ENCODE peak calls at places on chromosomes 6 and 20, in six cellular contexts. One of them, this sample, is unnamed.

GRCh38 chr20:49700411-49701185 is 13.1 kb downstream of the B4GALT5 start:
- DNase-seq in fibroblast of the aortic adventitia: peak
- DNase-seq in colonic mucosa: no peak
- DNase-seq in transverse colon: no peak
- DNase-seq in astrocyte of the spinal cord: peak
- DNase-seq in H7: no peak
- DNase-seq in this sample: no peak

GRCh38 chr6:103858003-103858402 is 1001.7 kb downstream of the HACE1 start:
- DNase-seq in fibroblast of the aortic adventitia: no peak
- DNase-seq in colonic mucosa: no peak
- DNase-seq in transverse colon: no peak
- DNase-seq in astrocyte of the spinal cord: no peak
- DNase-seq in H7: no peak
- DNase-seq in this sample: no peak

GRCh38 chr6:161133973-161134372 is 139.9 kb downstream of the AGPAT4 start:
- DNase-seq in fibroblast of the aortic adventitia: peak
- DNase-seq in colonic mucosa: no peak
- DNase-seq in transverse colon: no peak
- DNase-seq in astrocyte of the spinal cord: peak
- DNase-seq in H7: peak
- DNase-seq in this sample: no peak

GRCh38 chr6:91754691-91755090 is 1167.8 kb upstream of the MAP3K7 start:
- DNase-seq in fibroblast of the aortic adventitia: no peak
- DNase-seq in colonic mucosa: no peak
- DNase-seq in transverse colon: no peak
- DNase-seq in astrocyte of the spinal cord: no peak
- DNase-seq in H7: no peak
- DNase-seq in this sample: no peak

GRCh38 chr6:25233226-25233625 is 45.9 kb upstream of the CARMIL1 start:
- DNase-seq in fibroblast of the aortic adventitia: peak
- DNase-seq in colonic mucosa: no peak
- DNase-seq in transverse colon: no peak
- DNase-seq in astrocyte of the spinal cord: no peak
- DNase-seq in H7: no peak
- DNase-seq in this sample: peak

GRCh38 chr20:38158701-38159325 is 6.3 kb downstream of the TGM2 start:
- DNase-seq in fibroblast of the aortic adventitia: no peak
- DNase-seq in colonic mucosa: no peak
- DNase-seq in transverse colon: no peak
- DNase-seq in astrocyte of the spinal cord: no peak
- DNase-seq in H7: no peak
- DNase-seq in this sample: no peak

GRCh38 chr6:56891754-56892153 is 63.2 kb upstream of the BEND6 start:
- DNase-seq in fibroblast of the aortic adventitia: peak
- DNase-seq in colonic mucosa: no peak
- DNase-seq in transverse colon: no peak
- DNase-seq in astrocyte of the spinal cord: no peak
- DNase-seq in H7: peak
- DNase-seq in this sample: peak

GRCh38 chr6:72783035-72783434 is 161.2 kb downstream of the KCNQ5 start:
- DNase-seq in fibroblast of the aortic adventitia: peak
- DNase-seq in colonic mucosa: no peak
- DNase-seq in transverse colon: no peak
- DNase-seq in astrocyte of the spinal cord: no peak
- DNase-seq in H7: no peak
- DNase-seq in this sample: no peak

GRCh38 chr6:144460224-144461095 is 175.3 kb downstream of the UTRN start:
- DNase-seq in fibroblast of the aortic adventitia: no peak
- DNase-seq in colonic mucosa: no peak
- DNase-seq in transverse colon: no peak
- DNase-seq in astrocyte of the spinal cord: no peak
- DNase-seq in H7: no peak
- DNase-seq in this sample: no peak

GRCh38 chr20:46261456-46262253 is 46.6 kb downstream of the CDH22 start:
- DNase-seq in fibroblast of the aortic adventitia: no peak
- DNase-seq in colonic mucosa: no peak
- DNase-seq in transverse colon: no peak
- DNase-seq in astrocyte of the spinal cord: no peak
- DNase-seq in H7: peak
- DNase-seq in this sample: no peak

GRCh38 chr6:410555-411395 is 19.2 kb downstream of the IRF4 start:
- DNase-seq in fibroblast of the aortic adventitia: no peak
- DNase-seq in colonic mucosa: no peak
- DNase-seq in transverse colon: no peak
- DNase-seq in astrocyte of the spinal cord: no peak
- DNase-seq in H7: no peak
- DNase-seq in this sample: no peak

GRCh38 chr20:49539481-49540231 is 28.3 kb downstream of the PTGIS start:
- DNase-seq in fibroblast of the aortic adventitia: no peak
- DNase-seq in colonic mucosa: no peak
- DNase-seq in transverse colon: no peak
- DNase-seq in astrocyte of the spinal cord: no peak
- DNase-seq in H7: no peak
- DNase-seq in this sample: no peak

GRCh38 chr6:37630281-37630799 is 67.3 kb downstream of the MDGA1 start:
- DNase-seq in fibroblast of the aortic adventitia: peak
- DNase-seq in colonic mucosa: no peak
- DNase-seq in transverse colon: no peak
- DNase-seq in astrocyte of the spinal cord: peak
- DNase-seq in H7: no peak
- DNase-seq in this sample: no peak

GRCh38 chr6:13813621-13814175 is 659 bp downstream of the MCUR1 start:
- DNase-seq in fibroblast of the aortic adventitia: peak
- DNase-seq in colonic mucosa: peak
- DNase-seq in transverse colon: peak
- DNase-seq in astrocyte of the spinal cord: peak
- DNase-seq in H7: peak
- DNase-seq in this sample: peak

GRCh38 chr6:117909638-117910037 is 2.6 kb downstream of the SLC35F1 start:
- DNase-seq in fibroblast of the aortic adventitia: no peak
- DNase-seq in colonic mucosa: no peak
- DNase-seq in transverse colon: no peak
- DNase-seq in astrocyte of the spinal cord: no peak
- DNase-seq in H7: no peak
- DNase-seq in this sample: no peak

GRCh38 chr6:117906905-117907599 is at the start of gene SLC35F1:
- DNase-seq in fibroblast of the aortic adventitia: peak
- DNase-seq in colonic mucosa: no peak
- DNase-seq in transverse colon: no peak
- DNase-seq in astrocyte of the spinal cord: peak
- DNase-seq in H7: peak
- DNase-seq in this sample: peak

GRCh38 chr6:117907600-117908245 is 659 bp downstream of the SLC35F1 start:
- DNase-seq in fibroblast of the aortic adventitia: no peak
- DNase-seq in colonic mucosa: no peak
- DNase-seq in transverse colon: no peak
- DNase-seq in astrocyte of the spinal cord: no peak
- DNase-seq in H7: peak
- DNase-seq in this sample: peak

GRCh38 chr6:117908246-117909107 is 1.4 kb downstream of the SLC35F1 start:
- DNase-seq in fibroblast of the aortic adventitia: no peak
- DNase-seq in colonic mucosa: no peak
- DNase-seq in transverse colon: no peak
- DNase-seq in astrocyte of the spinal cord: no peak
- DNase-seq in H7: no peak
- DNase-seq in this sample: peak

DNA sequence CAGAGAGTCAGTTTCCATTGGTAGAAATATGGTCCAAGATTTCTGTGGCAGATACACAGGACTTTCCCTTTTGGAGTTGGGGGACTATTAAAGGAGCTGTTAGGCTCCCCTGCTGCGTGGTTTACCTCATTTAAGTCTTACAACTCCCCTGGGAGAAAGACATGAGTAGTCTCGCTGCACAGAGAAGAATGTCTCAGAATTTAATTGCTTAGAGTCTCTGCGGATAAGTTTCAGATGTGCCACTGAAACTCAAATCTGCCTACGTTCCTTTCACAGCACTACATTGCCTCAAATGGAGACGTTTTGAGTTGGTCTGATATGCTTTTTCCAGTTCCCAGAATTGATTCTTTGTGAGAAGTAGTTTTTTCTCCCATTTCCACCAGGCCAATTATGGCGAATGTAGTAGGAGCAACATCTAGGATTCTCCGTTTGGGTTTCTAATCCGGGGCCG is 585 bp upstream of the SLC35F1 start:
- DNase-seq in fibroblast of the aortic adventitia: no peak
- DNase-seq in colonic mucosa: no peak
- DNase-seq in transverse colon: no peak
- DNase-seq in astrocyte of the spinal cord: no peak
- DNase-seq in H7: no peak
- DNase-seq in this sample: no peak
- H3K4me3 ChIP-seq in fibroblast of the aortic adventitia: no peak
- H3K4me3 ChIP-seq in colonic mucosa: peak
- H3K4me3 ChIP-seq in transverse colon: peak
- H3K4me3 ChIP-seq in astrocyte of the spinal cord: no peak
- H3K4me3 ChIP-seq in H7: peak
- H3K4me3 ChIP-seq in this sample: peak

GRCh38 chr6:169247419-169247818 is 6.2 kb downstream of the THBS2 start:
- DNase-seq in fibroblast of the aortic adventitia: no peak
- DNase-seq in colonic mucosa: no peak
- DNase-seq in transverse colon: no peak
- DNase-seq in astrocyte of the spinal cord: no peak
- DNase-seq in H7: no peak
- DNase-seq in this sample: no peak
- H3K4me3 ChIP-seq in fibroblast of the aortic adventitia: no peak
- H3K4me3 ChIP-seq in colonic mucosa: no peak
- H3K4me3 ChIP-seq in transverse colon: no peak
- H3K4me3 ChIP-seq in astrocyte of the spinal cord: no peak
- H3K4me3 ChIP-seq in H7: no peak
- H3K4me3 ChIP-seq in this sample: no peak

DNA sequence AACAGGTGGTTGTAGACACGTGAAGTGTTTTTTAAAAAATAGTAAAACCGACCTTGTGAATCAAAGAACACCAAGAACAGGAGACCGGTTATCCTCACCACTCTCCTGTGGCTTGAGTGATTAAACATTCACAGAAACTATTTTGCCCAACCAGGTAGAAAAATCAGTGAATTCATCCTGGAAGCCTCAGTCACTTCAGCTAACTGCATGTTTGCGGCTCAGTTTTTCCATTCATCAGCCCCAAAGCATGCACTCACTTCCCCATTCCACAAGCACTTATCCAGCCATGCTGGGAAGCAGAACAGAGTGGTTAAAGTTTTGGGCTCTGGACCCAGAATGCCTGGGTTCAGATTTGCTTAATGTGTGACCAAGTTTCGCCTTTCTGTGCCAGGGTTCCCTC is 2.4 kb downstream of the LRRN4 start:
- DNase-seq in fibroblast of the aortic adventitia: peak
- DNase-seq in colonic mucosa: no peak
- DNase-seq in transverse colon: no peak
- DNase-seq in astrocyte of the spinal cord: peak
- DNase-seq in H7: peak
- DNase-seq in this sample: peak
- H3K4me3 ChIP-seq in fibroblast of the aortic adventitia: no peak
- H3K4me3 ChIP-seq in colonic mucosa: no peak
- H3K4me3 ChIP-seq in transverse colon: no peak
- H3K4me3 ChIP-seq in astrocyte of the spinal cord: peak
- H3K4me3 ChIP-seq in H7: peak
- H3K4me3 ChIP-seq in this sample: peak

DNA sequence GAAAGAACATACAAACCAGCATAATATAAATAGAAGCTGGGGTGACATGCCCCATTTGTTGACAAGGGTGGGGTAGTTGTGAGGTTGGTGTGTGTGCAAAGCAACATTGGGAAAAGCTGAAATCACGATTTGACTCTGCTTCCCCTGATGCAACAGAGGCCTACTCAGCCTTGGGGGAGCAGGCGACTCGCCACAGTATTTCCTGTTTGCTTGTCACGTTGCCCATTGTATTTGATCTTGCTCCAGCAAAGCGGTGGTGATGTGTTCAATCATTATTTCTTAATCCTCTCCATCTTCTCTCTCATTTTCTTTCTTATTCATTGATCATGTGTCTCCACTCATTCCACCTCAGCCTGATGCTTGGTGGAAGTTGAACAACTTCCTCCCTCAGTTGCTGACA is 165.8 kb upstream of the CITED2 start:
- DNase-seq in fibroblast of the aortic adventitia: peak
- DNase-seq in colonic mucosa: no peak
- DNase-seq in transverse colon: peak
- DNase-seq in astrocyte of the spinal cord: peak
- DNase-seq in H7: no peak
- DNase-seq in this sample: no peak
- H3K4me3 ChIP-seq in fibroblast of the aortic adventitia: no peak
- H3K4me3 ChIP-seq in colonic mucosa: no peak
- H3K4me3 ChIP-seq in transverse colon: no peak
- H3K4me3 ChIP-seq in astrocyte of the spinal cord: no peak
- H3K4me3 ChIP-seq in H7: no peak
- H3K4me3 ChIP-seq in this sample: no peak